ENCODE peak calls at places on chromosomes 12 and 14, in seven cellular contexts. V, L, X, U, H, W and S are unnamed samples.

GRCh38 chr12:3117628-3118027 is 40.4 kb downstream of the TSPAN9 start:
- DNase-seq in V (no peak), L (no peak), X (no peak), U (no peak), H (no peak), W (no peak), S (peak)

GRCh38 chr12:81588609-81589008 is 170.5 kb downstream of the PPFIA2 start:
- DNase-seq in V (no peak), L (no peak), X (no peak), U (no peak), H (no peak), W (no peak), S (no peak)

GRCh38 chr12:89960011-89960507 is 251.4 kb upstream of the ATP2B1 start:
- DNase-seq in V (no peak), L (no peak), X (no peak), U (no peak), H (no peak), W (no peak), S (peak)

GRCh38 chr14:67964391-67964812 is 144.8 kb downstream of the RAD51B start:
- DNase-seq in V (no peak), L (no peak), X (no peak), U (no peak), H (no peak), W (no peak), S (peak)

GRCh38 chr12:95820096-95820703 is 29.6 kb upstream of the NTN4 start:
- DNase-seq in V (peak), L (no peak), X (no peak), U (no peak), H (peak), W (no peak), S (peak)

GRCh38 chr12:94100254-94100653 is 48.1 kb upstream of the PLXNC1 start:
- DNase-seq in V (no peak), L (no peak), X (no peak), U (no peak), H (no peak), W (no peak), S (peak)

GRCh38 chr12:43362910-43363694 is 188.9 kb downstream of the ADAMTS20 start:
- DNase-seq in V (no peak), L (no peak), X (no peak), U (no peak), H (no peak), W (no peak), S (peak)

GRCh38 chr12:89038831-89039509 is 313.3 kb downstream of the DUSP6 start:
- DNase-seq in V (no peak), L (no peak), X (no peak), U (no peak), H (no peak), W (no peak), S (no peak)

GRCh38 chr14:100840286-100840685 is 14.4 kb downstream of the MEG3 start:
- DNase-seq in V (no peak), L (no peak), X (no peak), U (no peak), H (no peak), W (no peak), S (no peak)

GRCh38 chr14:105989746-105990302 is 463.4 kb downstream of the TMEM121 start:
- DNase-seq in V (no peak), L (no peak), X (no peak), U (no peak), H (no peak), W (no peak), S (no peak)

DNA sequence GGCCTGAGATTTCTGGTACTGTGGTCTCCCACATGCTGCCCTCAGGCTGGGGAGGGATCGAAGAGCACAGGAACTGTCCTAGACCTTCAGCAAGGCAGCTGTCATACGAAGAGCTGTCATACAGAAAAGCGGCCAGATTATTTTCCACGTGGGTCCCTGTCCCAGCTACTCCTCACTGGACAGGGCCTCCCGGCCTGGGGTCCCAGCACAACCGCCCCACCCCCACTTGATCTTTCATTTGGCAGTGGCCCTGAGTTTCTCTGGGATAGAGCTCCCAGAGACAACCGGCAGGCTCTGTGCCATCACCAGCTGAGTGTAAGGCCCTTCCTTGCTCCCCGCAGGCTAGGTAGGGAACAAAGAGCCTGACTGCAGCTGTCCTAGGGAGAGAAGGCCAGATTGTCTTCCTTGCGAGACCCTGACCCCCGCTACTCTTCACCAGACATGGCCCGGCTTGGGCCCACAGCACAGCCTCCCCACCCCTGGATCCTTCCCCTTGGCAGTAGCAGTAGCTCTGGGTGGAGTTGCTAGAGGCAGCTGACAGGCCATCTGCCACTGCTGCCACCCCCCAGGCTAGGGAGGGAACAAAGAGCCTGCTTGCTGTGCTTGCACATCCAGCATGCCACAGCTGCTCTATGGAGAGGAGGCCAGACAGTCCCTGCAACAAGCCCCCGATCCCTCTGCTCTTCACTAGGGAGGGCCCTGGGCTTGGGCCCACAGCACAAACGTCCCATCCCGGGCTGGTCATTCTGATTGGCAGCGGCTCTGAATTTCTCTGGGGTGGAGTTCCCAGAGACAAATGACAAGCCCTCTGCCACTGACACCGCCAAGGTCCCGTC is 3.1 kb upstream of the OR4N2 start:
- DNase-seq in V (no peak), L (no peak), X (no peak), U (no peak), H (peak), W (no peak), S (no peak)
- H3K27ac ChIP-seq in V (no peak), L (no peak), X (no peak), U (no peak), H (peak), W (no peak), S (no peak)

GRCh38 chr14:60514378-60515243 is 5.7 kb downstream of the SIX6 start:
- DNase-seq in V (no peak), L (no peak), X (no peak), U (no peak), H (no peak), W (no peak), S (no peak)
- TF ChIP-seq CTCF in V (peak), L (peak), X (peak), U (no peak), H (no peak), W (peak), S (peak)

GRCh38 chr12:1644113-1644512 is 15.1 kb downstream of the WNT5B start:
- DNase-seq in V (no peak), L (no peak), X (no peak), U (no peak), H (no peak), W (no peak), S (no peak)
- H3K27ac ChIP-seq in V (no peak), L (no peak), X (no peak), U (no peak), H (peak), W (no peak), S (no peak)

GRCh38 chr12:69196302-69197288 is 42.8 kb upstream of the CPSF6 start:
- DNase-seq in V (no peak), L (no peak), X (no peak), U (no peak), H (no peak), W (no peak), S (no peak)
- TF ChIP-seq CTCF in V (peak), L (peak), X (peak), U (no peak), H (no peak), W (no peak), S (no peak)

DNA sequence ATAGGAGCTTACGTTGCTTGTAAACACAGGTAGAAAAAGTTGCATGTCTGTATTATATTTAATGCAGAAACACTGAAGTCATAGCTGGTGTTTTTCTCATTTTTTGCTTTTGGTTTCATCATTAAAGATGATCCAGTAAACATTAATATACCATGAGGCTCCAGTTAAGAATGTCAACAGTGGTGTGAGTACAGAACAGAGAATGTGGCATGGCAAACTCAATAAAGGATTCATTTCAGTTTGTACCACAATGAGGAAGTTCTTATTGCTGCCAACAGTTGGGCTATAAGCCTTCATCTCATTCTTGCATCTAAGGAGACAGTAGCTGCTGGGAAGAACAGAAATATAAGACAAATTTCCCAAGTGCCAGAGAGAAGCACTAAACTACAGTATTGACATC is 72.1 kb upstream of the ST8SIA1 start:
- DNase-seq in V (no peak), L (no peak), X (no peak), U (no peak), H (no peak), W (no peak), S (no peak)
- H3K27ac ChIP-seq in V (no peak), L (no peak), X (no peak), U (no peak), H (no peak), W (no peak), S (no peak)

DNA sequence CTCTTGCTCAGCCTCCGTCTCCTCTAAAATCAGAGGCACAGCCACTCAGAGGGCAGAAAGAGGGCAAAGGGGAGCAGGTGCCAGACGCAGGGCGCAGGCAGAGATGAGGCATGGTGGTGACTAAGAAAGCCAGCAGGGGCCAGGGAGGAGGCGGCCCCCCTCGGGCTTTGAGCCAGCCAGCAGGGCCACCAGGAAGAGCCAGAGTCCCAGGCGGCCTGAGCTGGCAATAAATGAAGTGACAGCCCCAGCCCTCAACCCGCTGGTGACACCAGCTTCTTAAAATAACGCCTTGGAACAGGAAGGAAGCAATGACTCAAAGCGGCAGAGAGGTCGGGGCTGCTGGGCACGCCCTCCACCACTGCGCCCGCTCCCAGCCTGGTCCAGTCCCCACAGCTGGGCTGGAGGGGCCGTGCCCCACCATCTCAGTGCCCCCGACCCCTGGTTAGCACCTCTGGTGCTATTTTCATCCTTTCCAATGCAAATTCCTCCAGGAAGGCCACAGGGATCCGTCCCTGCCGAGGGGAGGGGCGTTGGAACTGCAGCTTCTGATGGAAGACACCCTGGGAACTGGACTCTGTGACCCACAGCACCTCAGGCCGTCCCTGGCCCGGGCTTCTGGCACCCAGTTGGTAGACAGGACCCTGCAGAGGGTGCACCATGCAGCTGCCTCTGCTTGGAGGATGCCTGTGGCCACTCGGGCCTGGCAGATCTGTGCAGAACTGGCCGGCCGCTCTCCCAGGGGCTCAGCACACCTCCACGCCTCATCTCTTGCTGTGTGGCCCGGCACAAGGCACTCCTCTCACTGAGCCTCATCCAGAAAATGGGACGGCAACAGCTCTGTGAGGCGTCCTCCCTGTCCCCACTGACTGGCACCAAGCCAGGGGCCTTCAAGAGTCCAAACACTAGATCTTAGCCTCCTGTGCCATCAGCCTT is 113.7 kb downstream of the NCOR2 start:
- DNase-seq in V (peak), L (peak), X (peak), U (peak), H (peak), W (peak), S (peak)
- TF ChIP-seq CTCF in V (peak), L (no peak), X (no peak), U (no peak), H (no peak), W (no peak), S (no peak)

GRCh38 chr12:132602578-132603239 is 7.7 kb downstream of the LRCOL1 start:
- DNase-seq in V (peak), L (no peak), X (no peak), U (no peak), H (no peak), W (no peak), S (no peak)
- H3K27ac ChIP-seq in V (peak), L (peak), X (no peak), U (no peak), H (peak), W (no peak), S (no peak)

DNA sequence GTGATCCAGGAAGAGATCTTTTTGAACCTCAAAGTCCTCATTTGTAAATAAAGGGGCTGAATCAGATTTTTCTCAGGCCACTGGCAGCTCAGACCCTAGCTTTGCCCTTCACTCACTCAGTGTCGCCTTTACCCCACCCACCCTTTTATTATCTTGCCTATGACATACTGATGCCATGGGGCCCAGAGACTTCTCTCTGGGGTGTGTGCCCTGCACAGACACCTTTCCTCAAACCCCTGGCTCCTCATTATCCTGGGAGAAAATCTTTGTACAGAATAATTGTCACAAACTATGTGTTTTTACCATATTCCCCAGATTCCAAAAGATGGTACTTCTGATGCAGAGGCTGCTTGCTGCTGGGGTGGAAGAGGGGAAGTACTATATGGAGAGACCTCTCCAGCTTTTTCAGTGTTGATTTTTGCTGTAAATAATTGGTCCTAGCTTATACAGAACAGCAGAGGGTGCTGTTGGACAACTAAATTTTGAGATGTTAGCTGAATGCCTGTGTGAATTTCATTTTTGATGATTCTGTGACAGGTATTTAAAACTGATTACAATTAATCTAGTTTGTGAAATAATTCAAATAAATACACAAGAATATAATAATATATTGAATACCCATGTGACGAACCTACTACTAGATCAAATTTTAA is 53.9 kb upstream of the DCD start:
- DNase-seq in V (no peak), L (no peak), X (peak), U (no peak), H (no peak), W (peak), S (peak)
- TF ChIP-seq CTCF in V (peak), L (peak), X (peak), U (peak), H (peak), W (peak), S (peak)